ENCODE peak calls at places on chromosome X, in eight cellular contexts. One of them, this sample, is unnamed.

GRCh38 chrX:45602151-45602550 is 401.5 kb upstream of the DIPK2B start:
- DNase-seq in hepatocyte: no peak
- DNase-seq in DND-41: no peak
- DNase-seq in PC-3: no peak
- DNase-seq in GM23338: no peak
- DNase-seq in K562: no peak
- DNase-seq in HCT116: no peak
- DNase-seq in fibroblast of lung: peak; percentile 69
- DNase-seq in this sample: peak; percentile 20

GRCh38 chrX:8879750-8880149 is 78.6 kb upstream of the FAM9A start:
- DNase-seq in K562: peak; percentile 37
- DNase-seq in fibroblast of lung: no peak
- DNase-seq in HCT116: no peak
- DNase-seq in GM23338: peak; percentile 61
- DNase-seq in DND-41: peak; percentile 27
- DNase-seq in PC-3: peak; percentile 20
- DNase-seq in hepatocyte: no peak
- DNase-seq in this sample: peak; percentile 25

GRCh38 chrX:143634701-143635442 is 1.0 kb downstream of the SLITRK4 start:
- DNase-seq in GM23338: peak; percentile 43
- DNase-seq in HCT116: no peak
- DNase-seq in DND-41: no peak
- DNase-seq in PC-3: peak; percentile 22
- DNase-seq in K562: no peak
- DNase-seq in hepatocyte: peak; percentile 49
- DNase-seq in fibroblast of lung: no peak
- DNase-seq in this sample: no peak

GRCh38 chrX:104195013-104195412 is 28.8 kb downstream of the FAM199X start:
- DNase-seq in PC-3: no peak
- DNase-seq in hepatocyte: no peak
- DNase-seq in fibroblast of lung: no peak
- DNase-seq in GM23338: no peak
- DNase-seq in HCT116: no peak
- DNase-seq in K562: no peak
- DNase-seq in DND-41: no peak
- DNase-seq in this sample: peak; percentile 10

GRCh38 chrX:118459494-118459893 is 36.1 kb upstream of the DOCK11 start:
- DNase-seq in GM23338: peak; percentile 64
- DNase-seq in PC-3: peak; percentile 52
- DNase-seq in DND-41: no peak
- DNase-seq in K562: peak; percentile 68
- DNase-seq in fibroblast of lung: peak; percentile 31
- DNase-seq in HCT116: no peak
- DNase-seq in hepatocyte: peak; percentile 24
- DNase-seq in this sample: peak; percentile 65

GRCh38 chrX:37995428-37995827 is 10.9 kb upstream of the SYTL5 start:
- DNase-seq in GM23338: peak; percentile 2
- DNase-seq in hepatocyte: no peak
- DNase-seq in DND-41: no peak
- DNase-seq in HCT116: no peak
- DNase-seq in PC-3: no peak
- DNase-seq in fibroblast of lung: no peak
- DNase-seq in K562: peak; percentile 7
- DNase-seq in this sample: no peak

GRCh38 chrX:31423575-31424284 is 351.9 kb upstream of the FTHL17 start:
- DNase-seq in PC-3: peak; percentile 51
- DNase-seq in hepatocyte: peak; percentile 74
- DNase-seq in K562: peak; percentile 40
- DNase-seq in DND-41: peak; percentile 6
- DNase-seq in GM23338: peak; percentile 47
- DNase-seq in HCT116: no peak
- DNase-seq in fibroblast of lung: peak; percentile 36
- DNase-seq in this sample: peak; percentile 58

GRCh38 chrX:69318651-69319305 is 153.5 kb upstream of the PJA1 start:
- DNase-seq in K562: no peak
- DNase-seq in hepatocyte: no peak
- DNase-seq in DND-41: no peak
- DNase-seq in PC-3: no peak
- DNase-seq in HCT116: no peak
- DNase-seq in GM23338: no peak
- DNase-seq in fibroblast of lung: no peak
- DNase-seq in this sample: no peak

GRCh38 chrX:38654302-38654701 is 93.0 kb downstream of the TSPAN7 start:
- DNase-seq in DND-41: peak; percentile 4
- DNase-seq in hepatocyte: peak; percentile 35
- DNase-seq in HCT116: peak; percentile 7
- DNase-seq in fibroblast of lung: peak; percentile 6
- DNase-seq in GM23338: peak; percentile 36
- DNase-seq in K562: peak; percentile 58
- DNase-seq in PC-3: peak; percentile 58
- DNase-seq in this sample: peak; percentile 41

GRCh38 chrX:40468033-40468979 is 112.5 kb upstream of the ATP6AP2 start:
- DNase-seq in PC-3: peak; percentile 35
- DNase-seq in HCT116: peak; percentile 47
- DNase-seq in DND-41: peak; percentile 23
- DNase-seq in GM23338: peak; percentile 39
- DNase-seq in hepatocyte: peak; percentile 56
- DNase-seq in K562: peak; percentile 51
- DNase-seq in fibroblast of lung: peak; percentile 59
- DNase-seq in this sample: peak; percentile 45

GRCh38 chrX:1484638-1485019 is 31.9 kb upstream of the ASMTL start:
- DNase-seq in hepatocyte: no peak
- DNase-seq in DND-41: no peak
- DNase-seq in K562: no peak
- DNase-seq in GM23338: no peak
- DNase-seq in fibroblast of lung: no peak
- DNase-seq in PC-3: no peak
- DNase-seq in HCT116: no peak
- DNase-seq in this sample: no peak

GRCh38 chrX:1485033-1485432 is 32.3 kb upstream of the ASMTL start:
- DNase-seq in HCT116: no peak
- DNase-seq in PC-3: no peak
- DNase-seq in DND-41: peak; percentile 10
- DNase-seq in hepatocyte: no peak
- DNase-seq in K562: no peak
- DNase-seq in GM23338: no peak
- DNase-seq in fibroblast of lung: no peak
- DNase-seq in this sample: no peak

GRCh38 chrX:1480082-1480785 is 27.5 kb upstream of the ASMTL start:
- DNase-seq in hepatocyte: no peak
- DNase-seq in HCT116: no peak
- DNase-seq in K562: no peak
- DNase-seq in fibroblast of lung: no peak
- DNase-seq in PC-3: peak; percentile 18
- DNase-seq in GM23338: no peak
- DNase-seq in DND-41: peak; percentile 2
- DNase-seq in this sample: no peak

GRCh38 chrX:1483843-1484637 is 31.3 kb upstream of the ASMTL start:
- DNase-seq in GM23338: no peak
- DNase-seq in HCT116: no peak
- DNase-seq in DND-41: peak; percentile 20
- DNase-seq in K562: no peak
- DNase-seq in hepatocyte: no peak
- DNase-seq in PC-3: no peak
- DNase-seq in fibroblast of lung: no peak
- DNase-seq in this sample: no peak

DNA sequence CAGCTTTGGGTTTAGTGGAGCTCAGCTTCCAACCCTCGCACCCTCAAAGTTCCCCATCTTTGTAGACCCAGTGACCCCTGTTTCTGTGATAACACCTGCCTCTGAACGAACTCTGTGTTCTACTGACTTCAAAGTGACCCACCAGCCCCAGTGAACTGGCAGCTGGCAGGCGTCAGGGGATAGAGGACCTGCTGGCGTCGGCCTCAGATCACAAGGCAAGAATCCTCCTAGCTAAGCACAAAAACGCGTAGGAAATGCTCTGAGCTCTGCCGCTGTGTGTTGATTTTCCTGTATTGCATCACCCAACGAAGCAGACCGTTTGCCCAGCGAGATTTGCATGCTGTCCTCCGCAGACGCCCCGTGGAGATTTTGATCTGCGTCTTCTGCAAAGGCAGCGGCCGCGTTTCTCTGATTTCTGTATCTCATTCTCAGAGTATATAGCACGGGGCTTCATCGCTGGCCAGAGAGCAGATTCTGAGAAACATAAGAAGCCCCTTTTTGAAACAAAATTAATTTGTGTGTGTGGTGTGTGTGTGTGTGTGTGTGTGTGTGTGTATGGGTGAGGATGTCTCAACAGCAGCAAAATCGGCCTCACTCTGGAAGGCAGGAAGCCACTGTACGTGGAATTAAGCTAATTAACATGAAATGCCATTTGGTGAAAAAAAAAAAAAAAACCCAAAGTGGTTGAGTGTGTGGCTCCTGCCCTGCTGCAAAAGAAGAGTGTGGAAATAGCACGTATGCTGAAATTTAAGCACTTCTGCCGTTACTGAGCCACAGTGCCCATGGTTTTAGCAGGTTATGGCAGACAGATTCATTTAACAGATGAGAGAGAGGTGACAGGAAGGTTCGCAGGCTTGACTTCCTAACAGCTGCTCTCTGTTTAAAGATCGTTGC is 29.2 kb upstream of the ASMTL start:
- DNase-seq in fibroblast of lung: peak; percentile 63
- DNase-seq in K562: peak; percentile 74
- DNase-seq in DND-41: peak; percentile 94
- DNase-seq in PC-3: peak; percentile 57
- DNase-seq in HCT116: peak; percentile 73
- DNase-seq in GM23338: peak; percentile 88
- DNase-seq in hepatocyte: peak; percentile 87
- DNase-seq in this sample: peak; percentile 82
- H3K4me1 ChIP-seq in fibroblast of lung: no peaks in the 10 kb centered on the region
- H3K4me1 ChIP-seq in K562: peaks cover 20% of the 10 kb centered on the region
- H3K4me1 ChIP-seq in DND-41: peaks cover 54% of the 10 kb centered on the region
- H3K4me1 ChIP-seq in PC-3: no peaks in the 10 kb centered on the region
- H3K4me1 ChIP-seq in HCT116: peaks cover 12% of the 10 kb centered on the region
- H3K4me1 ChIP-seq in GM23338: no peaks in the 10 kb centered on the region
- H3K4me1 ChIP-seq in hepatocyte: no peaks in the 10 kb centered on the region
- H3K4me1 ChIP-seq in this sample: no peaks in the 10 kb centered on the region

DNA sequence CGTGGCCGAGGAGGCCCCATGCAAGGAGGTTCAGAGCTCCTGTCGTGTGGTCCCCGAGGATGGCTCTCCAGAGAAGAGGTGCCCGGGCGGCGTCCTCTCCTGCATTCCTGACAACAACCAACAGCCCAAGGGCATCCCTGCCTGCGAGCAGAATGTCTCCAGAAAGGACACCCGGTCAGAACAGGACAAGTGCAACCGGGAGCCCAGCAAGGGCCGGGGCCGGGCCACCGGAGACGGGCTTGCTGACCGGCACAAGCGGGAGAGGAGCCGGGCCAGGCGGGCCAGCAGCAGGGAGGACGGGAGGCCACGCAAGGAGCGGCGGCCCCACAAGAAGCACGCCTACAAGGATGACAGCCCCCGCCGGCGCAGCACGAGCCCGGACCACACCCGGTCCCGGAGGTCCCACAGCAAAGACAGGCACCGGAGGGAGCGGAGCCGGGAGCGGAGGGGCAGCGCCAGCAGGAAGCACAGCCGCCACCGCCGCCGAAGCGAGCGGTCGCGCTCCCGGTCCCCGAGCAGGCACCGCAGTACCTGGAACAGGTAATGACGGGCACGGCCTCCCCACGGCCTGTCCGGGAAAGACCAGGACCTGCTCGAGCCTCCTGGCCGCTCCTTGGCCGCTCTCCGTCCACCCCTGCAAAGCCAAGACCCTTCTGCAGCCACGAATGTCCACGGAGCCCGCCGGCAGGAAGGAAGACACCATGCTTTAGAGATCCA is 9.8 kb downstream of the AKAP17A start:
- DNase-seq in PC-3: no peak
- DNase-seq in K562: no peak
- DNase-seq in fibroblast of lung: no peak
- DNase-seq in DND-41: no peak
- DNase-seq in hepatocyte: no peak
- DNase-seq in GM23338: no peak
- DNase-seq in HCT116: no peak
- DNase-seq in this sample: no peak
- H3K36me3 ChIP-seq in PC-3: peaks cover 16% of the 10 kb centered on the region
- H3K36me3 ChIP-seq in K562: peaks cover 57% of the 10 kb centered on the region
- H3K36me3 ChIP-seq in fibroblast of lung: peaks cover 32% of the 10 kb centered on the region
- H3K36me3 ChIP-seq in DND-41: peaks cover 73% of the 10 kb centered on the region
- H3K36me3 ChIP-seq in hepatocyte: peaks cover 3% of the 10 kb centered on the region
- H3K36me3 ChIP-seq in GM23338: peaks cover 11% of the 10 kb centered on the region
- H3K36me3 ChIP-seq in HCT116: peaks cover 30% of the 10 kb centered on the region
- H3K36me3 ChIP-seq in this sample: peaks cover 13% of the 10 kb centered on the region

DNA sequence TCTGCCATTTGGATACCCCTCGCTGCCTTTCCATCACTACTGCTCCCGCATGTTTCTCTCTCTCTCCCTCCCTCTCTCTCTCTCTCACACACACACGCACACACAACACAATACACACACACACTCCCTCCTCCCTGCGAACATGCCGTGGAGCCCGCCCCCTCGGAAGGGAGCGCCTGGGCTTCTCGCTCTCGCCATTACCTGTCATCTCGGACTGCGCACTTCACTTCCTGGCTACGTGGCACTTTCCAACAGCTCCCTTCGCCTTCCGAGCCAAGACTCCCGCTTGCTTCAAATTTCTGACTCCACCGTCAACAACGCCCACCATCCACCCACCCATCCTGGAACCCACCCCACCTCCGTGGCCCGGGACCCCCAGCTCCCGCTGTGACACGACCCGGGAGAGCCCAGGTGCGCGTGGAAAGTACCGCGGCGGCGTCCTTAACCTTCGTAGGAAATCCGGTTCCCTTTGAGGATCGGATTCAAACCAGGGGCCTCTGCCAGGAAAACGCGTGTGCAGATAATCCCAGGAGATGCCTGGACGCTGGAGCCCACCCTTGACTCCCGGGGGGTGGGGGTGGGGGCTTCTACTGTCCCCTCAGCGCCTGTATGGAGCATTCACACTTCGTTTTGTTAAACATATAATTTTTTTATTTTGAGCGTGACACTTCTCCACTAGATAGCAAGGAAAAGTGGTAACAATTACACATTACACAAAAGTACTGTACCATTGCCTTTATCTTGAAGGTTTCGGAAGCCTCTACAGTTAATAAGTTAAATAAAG is 12.5 kb downstream of the ARX start:
- DNase-seq in GM23338: peak; percentile 67
- DNase-seq in hepatocyte: peak; percentile 62
- DNase-seq in K562: no peak
- DNase-seq in DND-41: no peak
- DNase-seq in PC-3: no peak
- DNase-seq in fibroblast of lung: no peak
- DNase-seq in HCT116: no peak
- DNase-seq in this sample: no peak
- TF ChIP-seq EZH2 in GM23338: no peak
- TF ChIP-seq EZH2 in hepatocyte: peak; percentile 86
- TF ChIP-seq EZH2 in K562: no peak
- TF ChIP-seq EZH2 in DND-41: no peak
- TF ChIP-seq EZH2 in PC-3: no peak
- TF ChIP-seq EZH2 in fibroblast of lung: peak; percentile 27
- TF ChIP-seq EZH2 in HCT116: no peak
- TF ChIP-seq EZH2 in this sample: no peak

DNA sequence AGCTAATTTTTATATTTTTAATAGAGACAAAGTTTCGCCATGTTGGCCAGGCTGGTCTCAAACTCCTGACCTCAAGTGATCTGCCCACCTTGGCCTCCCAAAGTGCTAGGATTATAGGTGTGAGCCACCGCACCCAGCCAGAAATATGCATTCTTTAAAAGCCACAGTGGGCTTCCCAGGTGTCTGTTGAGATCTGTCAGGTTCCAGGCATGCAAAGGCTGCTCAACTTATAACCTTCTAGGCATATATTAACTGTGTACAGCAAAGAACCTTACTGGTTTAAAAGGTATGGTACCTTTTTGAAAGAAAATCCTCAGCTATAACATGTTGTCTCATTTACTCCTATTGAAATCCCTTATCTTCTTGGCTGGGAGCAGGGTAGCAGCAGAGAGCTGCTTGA is 42.5 kb downstream of the JADE3 start:
- DNase-seq in K562: no peak
- DNase-seq in HCT116: no peak
- DNase-seq in GM23338: no peak
- DNase-seq in fibroblast of lung: no peak
- DNase-seq in hepatocyte: no peak
- DNase-seq in PC-3: no peak
- DNase-seq in DND-41: no peak
- DNase-seq in this sample: no peak
- H3K4me1 ChIP-seq in K562: no peaks in the 10 kb centered on the region
- H3K4me1 ChIP-seq in HCT116: peaks cover 9% of the 10 kb centered on the region
- H3K4me1 ChIP-seq in GM23338: peaks cover 26% of the 10 kb centered on the region
- H3K4me1 ChIP-seq in fibroblast of lung: peaks cover 3% of the 10 kb centered on the region
- H3K4me1 ChIP-seq in hepatocyte: peaks cover 13% of the 10 kb centered on the region
- H3K4me1 ChIP-seq in PC-3: peaks cover 5% of the 10 kb centered on the region
- H3K4me1 ChIP-seq in DND-41: peaks cover 18% of the 10 kb centered on the region
- H3K4me1 ChIP-seq in this sample: no peaks in the 10 kb centered on the region